ENCODE peak calls at places on chromosomes 7 and 10, in eight cellular contexts. X is tibial artery, R is left lung, W is gastrocnemius medialis, K is body of pancreas, H is RWPE2, I is Panc1, D is fibroblast of lung. L is an unnamed sample.

GRCh38 chr10:93204494-93205485 is 131.1 kb downstream of the CYP26A1 start:
- DNase-seq in X (no peak), R (no peak), W (no peak), K (no peak), H (no peak), I (no peak), D (no peak), L (no peak)

GRCh38 chr7:139937685-139938084 is 108.6 kb downstream of the TBXAS1 start:
- DNase-seq in X (peak), R (no peak), W (no peak), K (peak), H (no peak), I (no peak), D (no peak), L (no peak)

GRCh38 chr7:152313879-152314604 is 121.8 kb downstream of the KMT2C start:
- DNase-seq in X (no peak), R (no peak), W (no peak), K (peak), H (no peak), I (peak), D (peak), L (no peak)

GRCh38 chr7:104124469-104124868 is 83.3 kb downstream of the ORC5 start:
- DNase-seq in X (no peak), R (no peak), W (no peak), K (no peak), H (no peak), I (no peak), D (peak), L (no peak)

GRCh38 chr7:125834421-125834820 is 904.8 kb upstream of the POT1 start:
- DNase-seq in X (no peak), R (no peak), W (no peak), K (no peak), H (no peak), I (no peak), D (no peak), L (no peak)

GRCh38 chr7:80596933-80597517 is 41.4 kb upstream of the CD36 start:
- DNase-seq in X (no peak), R (no peak), W (no peak), K (no peak), H (no peak), I (no peak), D (no peak), L (no peak)

GRCh38 chr7:22700559-22701002 is 26.4 kb upstream of the IL6 start:
- DNase-seq in X (no peak), R (no peak), W (no peak), K (no peak), H (no peak), I (no peak), D (peak), L (no peak)

GRCh38 chr7:101696-102376 is 90.5 kb upstream of the FAM20C start:
- DNase-seq in X (no peak), R (no peak), W (no peak), K (no peak), H (no peak), I (peak), D (peak), L (no peak)

GRCh38 chr10:121442536-121442935 is 155.7 kb downstream of the FGFR2 start:
- DNase-seq in X (no peak), R (no peak), W (no peak), K (no peak), H (no peak), I (no peak), D (no peak), L (no peak)

GRCh38 chr7:41695661-41696322 is 7.1 kb downstream of the INHBA start:
- DNase-seq in X (no peak), R (no peak), W (no peak), K (no peak), H (no peak), I (no peak), D (no peak), L (no peak)

GRCh38 chr7:148356303-148356702 is 234.3 kb upstream of the C7orf33 start:
- DNase-seq in X (peak), R (no peak), W (peak), K (peak), H (no peak), I (no peak), D (no peak), L (no peak)

GRCh38 chr7:36712015-36712414 is 12.3 kb downstream of the AOAH start:
- DNase-seq in X (no peak), R (no peak), W (no peak), K (no peak), H (no peak), I (no peak), D (peak), L (no peak)

GRCh38 chr10:77675347-77675746 is 37.7 kb upstream of the KCNMA1 start:
- DNase-seq in X (no peak), R (no peak), W (no peak), K (no peak), H (no peak), I (no peak), D (no peak), L (no peak)

GRCh38 chr10:130471486-130471885 is 335.3 kb downstream of the GLRX3 start:
- DNase-seq in X (no peak), R (no peak), W (no peak), K (no peak), H (no peak), I (no peak), D (no peak), L (no peak)

GRCh38 chr10:8534089-8534488 is 479.6 kb downstream of the GATA3 start:
- DNase-seq in X (no peak), R (no peak), W (no peak), K (no peak), H (no peak), I (no peak), D (no peak), L (no peak)

GRCh38 chr7:29039747-29040569 is 81.8 kb upstream of the TRIL start:
- DNase-seq in X (no peak), R (no peak), W (no peak), K (no peak), H (no peak), I (no peak), D (peak), L (no peak)

GRCh38 chr7:150943453-150943814 is 34.7 kb downstream of the KCNH2 start:
- DNase-seq in X (no peak), R (peak), W (no peak), K (no peak), H (no peak), I (no peak), D (no peak), L (peak)

GRCh38 chr7:156897673-156898072 is 4.7 kb upstream of the LMBR1 start:
- DNase-seq in X (no peak), R (no peak), W (no peak), K (no peak), H (no peak), I (no peak), D (peak), L (no peak)

GRCh38 chr10:124672181-124672638 is 72.0 kb downstream of the FAM53B start:
- DNase-seq in X (no peak), R (peak), W (no peak), K (no peak), H (no peak), I (no peak), D (no peak), L (no peak)

DNA sequence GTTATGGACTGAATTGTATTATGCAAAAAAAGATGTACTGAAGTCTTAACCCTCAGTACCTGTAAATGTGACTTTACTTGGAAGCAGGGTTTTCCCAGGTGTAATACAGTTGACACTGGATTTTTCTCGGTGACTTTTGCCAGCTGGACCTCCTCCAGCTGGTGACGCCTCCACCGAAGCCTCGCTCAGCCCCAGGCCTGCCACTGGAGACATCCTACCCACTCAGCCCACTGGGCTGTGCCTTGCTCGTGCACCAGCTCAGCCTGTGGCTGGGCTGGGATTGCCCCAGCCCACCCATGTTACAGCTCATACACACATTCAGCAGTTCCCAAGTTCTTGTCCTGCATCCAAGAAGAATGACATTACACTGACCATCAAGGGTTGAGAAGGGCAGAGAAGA is 42.4 kb upstream of the GPR22 start:
- DNase-seq in X (no peak), R (peak), W (no peak), K (peak), H (no peak), I (no peak), D (no peak), L (no peak)
- TF ChIP-seq CTCF in X (no peak), R (no peak), W (no peak), K (no peak), H (no peak), I (no peak), D (no peak), L (no peak)

GRCh38 chr10:88883443-88883799 is 3.4 kb downstream of the STAMBPL1 start:
- DNase-seq in X (no peak), R (no peak), W (no peak), K (no peak), H (no peak), I (no peak), D (peak), L (no peak)
- H3K4me3 ChIP-seq in X (no peak), R (no peak), W (no peak), K (no peak), H (no peak), I (peak), D (no peak), L (no peak)

GRCh38 chr7:158808126-158808525 is 21.2 kb downstream of the ESYT2 start:
- DNase-seq in X (no peak), R (no peak), W (no peak), K (no peak), H (no peak), I (no peak), D (no peak), L (no peak)
- TF ChIP-seq CTCF in X (no peak), R (no peak), W (no peak), K (no peak), H (no peak), I (no peak), D (no peak), L (no peak)

GRCh38 chr7:142787783-142788182 is 17.0 kb downstream of the PRSS2 start:
- DNase-seq in X (no peak), R (no peak), W (no peak), K (no peak), H (no peak), I (no peak), D (no peak), L (no peak)
- H3K4me3 ChIP-seq in X (no peak), R (no peak), W (no peak), K (no peak), H (no peak), I (no peak), D (no peak), L (no peak)

DNA sequence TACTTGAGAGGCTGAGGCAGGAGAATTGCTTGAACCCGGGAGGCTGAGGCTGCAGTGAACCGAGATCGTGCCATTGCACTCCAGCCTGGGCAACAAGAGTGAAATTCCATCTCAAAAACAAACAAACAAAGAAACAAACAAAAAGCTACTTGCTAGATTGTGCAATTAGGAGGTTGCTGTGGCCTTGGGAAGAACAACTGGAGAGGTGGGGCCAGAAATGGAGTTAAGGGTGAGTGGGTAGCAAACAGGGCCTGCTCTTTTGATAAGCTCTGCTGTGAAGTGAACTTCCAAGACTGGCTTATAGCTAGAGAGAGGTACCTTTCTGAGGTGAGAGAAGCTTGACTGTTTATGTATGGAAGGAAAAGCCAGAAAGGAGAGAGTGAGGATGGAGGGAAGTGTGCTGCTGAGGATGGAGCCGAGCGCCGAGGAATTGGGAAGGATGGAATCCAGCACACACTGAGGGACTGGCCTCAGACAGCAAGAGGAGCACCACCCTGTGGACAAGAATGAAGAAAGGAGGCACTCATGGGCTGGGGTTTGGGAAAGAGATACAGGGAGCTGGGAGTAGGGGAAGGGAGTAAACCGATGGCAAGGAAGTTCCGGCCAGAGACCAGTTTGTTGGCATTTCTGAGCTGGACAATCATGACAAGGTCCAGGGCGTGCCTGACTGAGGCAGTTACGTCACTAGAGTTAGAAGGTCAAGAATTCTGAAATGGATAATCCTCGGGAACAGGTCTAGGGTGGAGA is 7.0 kb upstream of the RPEL1 start:
- DNase-seq in X (peak), R (no peak), W (peak), K (peak), H (no peak), I (no peak), D (peak), L (peak)
- TF ChIP-seq CTCF in X (peak), R (no peak), W (peak), K (no peak), H (peak), I (peak), D (peak), L (no peak)

DNA sequence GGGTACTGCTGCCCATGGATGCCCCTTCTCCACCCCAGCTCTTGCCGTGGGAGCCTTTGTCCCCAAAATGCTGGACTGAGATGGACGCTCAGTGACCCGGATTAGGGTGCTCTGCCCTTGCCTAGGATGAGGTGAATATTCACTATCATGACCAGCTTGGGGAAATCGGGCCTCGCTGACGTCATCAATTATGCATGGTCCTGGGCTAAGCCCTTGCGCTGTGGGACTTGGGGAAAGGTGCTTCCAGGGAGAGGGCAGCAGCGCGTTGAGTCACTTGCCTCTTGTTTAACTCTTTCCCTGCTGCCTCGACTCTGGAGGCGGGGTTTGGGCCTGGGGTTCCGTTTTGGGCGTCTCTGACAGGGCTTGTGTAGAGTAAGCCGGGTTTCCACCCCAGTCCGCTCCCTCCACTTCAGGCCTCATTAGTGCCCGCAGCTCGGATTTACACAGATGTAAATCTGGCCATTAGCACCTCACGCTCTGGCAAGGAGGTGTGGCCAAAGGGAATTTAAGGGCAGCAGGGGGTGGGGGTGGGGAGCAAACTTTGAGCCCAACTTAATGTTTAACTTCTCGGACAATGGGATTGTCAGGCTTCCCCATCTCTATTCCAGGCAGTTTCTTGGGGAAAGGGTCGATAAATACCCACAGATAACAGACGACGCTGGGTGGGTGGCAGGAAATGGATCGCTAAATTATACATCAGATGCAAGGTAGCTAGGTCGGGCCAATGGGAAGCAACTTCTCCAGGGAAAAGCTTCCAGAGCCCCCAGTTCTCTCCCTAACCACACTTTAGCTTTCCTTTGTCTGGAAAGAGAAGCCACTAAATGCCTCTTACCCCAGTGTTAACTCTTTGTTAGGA is 51.3 kb upstream of the TCF7L2 start:
- DNase-seq in X (peak), R (no peak), W (no peak), K (peak), H (no peak), I (no peak), D (peak), L (no peak)
- H3K4me3 ChIP-seq in X (no peak), R (no peak), W (no peak), K (no peak), H (no peak), I (no peak), D (peak), L (no peak)

DNA sequence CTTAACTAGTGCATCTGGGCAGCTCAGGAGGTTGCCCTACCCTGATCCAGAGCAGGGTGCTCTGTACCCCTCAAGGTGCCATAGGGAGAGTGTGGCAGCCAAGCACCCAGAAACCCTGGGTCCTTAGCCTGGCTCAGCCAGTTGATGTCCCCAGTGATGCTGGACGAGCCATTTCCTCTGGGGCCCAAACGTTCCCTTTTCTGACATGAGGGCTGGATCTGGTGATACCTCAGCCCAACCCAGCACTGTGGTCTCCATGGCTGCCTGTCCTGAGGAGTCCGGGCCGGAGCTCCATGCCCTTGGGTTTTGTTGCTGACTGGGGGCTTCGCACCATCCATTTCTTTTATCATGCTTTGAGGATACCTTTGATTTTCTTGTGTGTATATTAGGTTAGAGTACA is 87.9 kb upstream of the IKZF1 start:
- DNase-seq in X (no peak), R (no peak), W (no peak), K (no peak), H (no peak), I (no peak), D (no peak), L (no peak)
- TF ChIP-seq CTCF in X (no peak), R (no peak), W (no peak), K (no peak), H (no peak), I (no peak), D (no peak), L (no peak)

DNA sequence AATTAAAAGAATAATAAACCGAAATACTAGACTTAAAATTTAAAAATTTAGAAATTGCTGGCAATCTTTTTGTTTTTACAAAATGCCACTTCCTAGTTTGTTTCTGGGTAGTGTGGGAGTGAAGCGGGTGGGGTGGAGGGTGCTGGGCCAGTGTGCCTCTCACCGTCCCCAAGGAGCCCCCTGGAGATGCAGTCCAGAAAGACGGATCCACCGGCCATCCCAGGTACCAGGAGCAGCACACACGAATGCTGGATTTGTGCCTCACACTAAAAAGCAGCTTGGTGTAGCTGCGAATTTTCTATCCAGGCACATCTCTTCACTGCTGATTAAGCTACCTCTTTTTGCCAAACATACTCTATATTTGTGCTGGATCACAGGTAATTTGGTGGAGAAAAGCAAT is 618.1 kb downstream of the DNAJB6 start:
- DNase-seq in X (no peak), R (no peak), W (no peak), K (no peak), H (no peak), I (no peak), D (no peak), L (no peak)
- H3K4me3 ChIP-seq in X (no peak), R (no peak), W (no peak), K (no peak), H (no peak), I (no peak), D (no peak), L (no peak)

GRCh38 chr7:35430547-35431153 is 176.8 kb upstream of the TBX20 start:
- DNase-seq in X (no peak), R (no peak), W (no peak), K (no peak), H (no peak), I (no peak), D (no peak), L (no peak)
- TF ChIP-seq CTCF in X (no peak), R (no peak), W (no peak), K (no peak), H (no peak), I (peak), D (peak), L (no peak)

GRCh38 chr10:24427678-24428409 is 218.9 kb downstream of the KIAA1217 start:
- DNase-seq in X (no peak), R (no peak), W (no peak), K (no peak), H (no peak), I (no peak), D (peak), L (no peak)
- H3K4me3 ChIP-seq in X (no peak), R (no peak), W (no peak), K (no peak), H (no peak), I (no peak), D (no peak), L (no peak)

L was measured in Peyer's patch.